ENCODE peak calls at places on chromosomes 6 and 20, in nine cellular contexts. S is prostate gland, C is suprapubic skin, X is stomach, L is IMR-90, B is Peyer's patch, D is gastrocnemius medialis, K is heart left ventricle, J is upper lobe of left lung. Y is an unnamed sample.
A peak's percentile ranks its signal among the peaks of the same experiment; 100 is the strongest.

GRCh38 chr6:67880939-67881705 is 754.0 kb upstream of the ADGRB3 start:
- DNase-seq in S (no peak), C (no peak), X (no peak), L (no peak), B (no peak), D (no peak), K (no peak), J (no peak), Y (no peak)

GRCh38 chr6:45658958-45659357 is 281.2 kb upstream of the SUPT3H start:
- DNase-seq in S (no peak), C (no peak), X (no peak), L (no peak), B (no peak), D (no peak), K (no peak), J (no peak), Y (no peak)

GRCh38 chr6:26383624-26384417 is 913 bp downstream of the BTN2A2 start:
- DNase-seq in S (peak; percentile 16), C (no peak), X (peak; percentile 34), L (peak; percentile 72), B (no peak), D (no peak), K (no peak), J (peak; percentile 40), Y (no peak)

GRCh38 chr20:39165099-39165498 is 203.0 kb downstream of the DHX35 start:
- DNase-seq in S (no peak), C (no peak), X (no peak), L (no peak), B (no peak), D (peak; percentile 38), K (no peak), J (no peak), Y (no peak)

GRCh38 chr6:161254754-161255253 is 19.1 kb downstream of the AGPAT4 start:
- DNase-seq in S (no peak), C (no peak), X (no peak), L (peak; percentile 56), B (no peak), D (no peak), K (no peak), J (no peak), Y (no peak)

GRCh38 chr6:149080511-149080910 is 237.0 kb upstream of the TAB2 start:
- DNase-seq in S (no peak), C (no peak), X (no peak), L (peak; percentile 88), B (no peak), D (no peak), K (no peak), J (no peak), Y (no peak)

GRCh38 chr6:122969999-122970398 is 26.0 kb upstream of the CLVS2 start:
- DNase-seq in S (no peak), C (no peak), X (no peak), L (no peak), B (no peak), D (no peak), K (no peak), J (no peak), Y (no peak)

GRCh38 chr6:141482773-141483172 is 650.0 kb upstream of the GJE1 start:
- DNase-seq in S (no peak), C (no peak), X (no peak), L (peak; percentile 20), B (no peak), D (no peak), K (no peak), J (no peak), Y (no peak)

DNA sequence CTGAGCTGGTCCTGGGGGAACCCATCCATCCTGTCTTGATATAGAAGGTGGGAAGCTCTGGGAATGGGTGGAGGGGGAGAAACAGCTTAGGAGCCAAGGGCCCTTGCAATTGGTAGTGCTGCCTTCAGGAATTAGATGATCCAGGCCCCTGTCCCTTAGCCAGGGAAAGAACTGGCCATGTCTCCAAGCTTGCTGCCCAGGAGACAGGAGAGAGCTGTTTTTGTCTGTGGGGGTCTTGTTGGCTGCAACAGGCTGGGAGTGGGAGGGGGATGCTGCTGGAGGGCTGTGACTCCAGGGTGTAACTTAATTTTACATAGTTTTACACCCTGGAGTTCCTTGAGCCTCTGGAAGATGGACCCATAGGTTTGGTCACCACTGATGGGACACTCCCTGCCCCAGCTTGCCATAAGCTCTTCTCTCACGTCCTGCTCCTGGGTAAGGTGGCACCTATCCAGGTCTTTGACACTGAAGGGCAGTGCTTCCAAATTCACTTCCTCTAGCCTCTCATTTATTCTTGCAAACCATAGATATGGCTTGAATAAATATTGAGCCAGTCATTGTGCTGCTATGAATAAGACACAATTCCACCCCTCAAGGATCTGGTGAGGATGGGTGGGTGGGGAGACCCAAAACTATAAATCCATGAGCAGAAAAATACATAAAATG is 16.8 kb downstream of the VEGFA start:
- DNase-seq in S (no peak), C (no peak), X (no peak), L (peak; percentile 31), B (no peak), D (no peak), K (no peak), J (no peak), Y (no peak)
- TF ChIP-seq POLR2A in S (no peak), C (no peak), X (no peak), L (peak; percentile 39), B (no peak), D (no peak), K (no peak), J (no peak), Y (no peak)

GRCh38 chr20:46354920-46355654 is 46.8 kb upstream of the CDH22 start:
- DNase-seq in S (no peak), C (no peak), X (no peak), L (no peak), B (no peak), D (no peak), K (no peak), J (no peak), Y (no peak)

GRCh38 chr20:46355778-46356177 is 47.5 kb upstream of the CDH22 start:
- DNase-seq in S (no peak), C (no peak), X (no peak), L (no peak), B (no peak), D (no peak), K (no peak), J (no peak), Y (no peak)

GRCh38 chr20:46358336-46359058 is 47.9 kb downstream of the ELMO2 start:
- DNase-seq in S (no peak), C (no peak), X (no peak), L (no peak), B (no peak), D (no peak), K (no peak), J (no peak), Y (no peak)

GRCh38 chr20:46357030-46357514 is 48.8 kb upstream of the CDH22 start:
- DNase-seq in S (no peak), C (no peak), X (peak; percentile 33), L (no peak), B (no peak), D (no peak), K (no peak), J (no peak), Y (peak; percentile 36)

DNA sequence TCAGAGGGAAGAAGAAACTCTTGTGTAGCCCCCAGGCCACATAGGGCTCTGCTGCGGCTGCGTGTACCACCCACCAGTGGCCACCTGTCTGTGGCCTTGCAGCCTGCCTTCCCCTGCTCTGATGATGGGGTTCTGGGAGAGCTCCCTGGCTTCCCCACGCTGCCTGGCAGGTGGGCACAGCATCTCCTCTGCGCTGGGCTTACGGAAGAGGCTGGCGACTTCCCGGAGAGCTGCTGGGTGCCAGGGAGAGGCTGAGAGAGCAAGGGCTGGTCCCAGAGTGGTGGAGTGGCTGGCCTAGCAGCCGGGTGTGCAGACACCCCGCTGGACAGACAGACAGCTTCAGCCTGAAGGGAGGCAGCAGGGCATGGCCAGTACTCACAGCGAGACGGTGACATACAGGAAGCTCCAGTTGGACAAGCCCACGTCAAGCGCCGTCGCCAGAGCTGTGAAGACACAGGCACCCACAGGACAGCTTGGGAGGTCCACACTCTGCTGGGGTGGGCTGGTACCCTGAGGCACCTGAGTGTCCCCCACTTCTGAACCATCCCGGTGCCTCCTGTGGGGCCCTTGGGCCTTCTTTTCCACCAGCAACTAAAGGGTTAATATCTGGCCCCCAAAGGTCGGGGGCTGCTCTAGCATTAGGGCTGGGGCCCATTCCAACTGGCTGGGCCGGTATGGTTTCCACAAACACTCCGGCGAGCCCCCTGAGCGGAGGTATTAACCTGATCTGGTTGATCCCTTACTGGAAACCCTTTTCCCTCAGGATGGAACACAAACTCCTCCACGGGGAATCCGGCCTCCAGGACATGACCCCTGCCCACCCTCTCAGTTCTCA is 48.1 kb upstream of the CDH22 start:
- DNase-seq in S (no peak), C (no peak), X (no peak), L (no peak), B (no peak), D (no peak), K (no peak), J (no peak), Y (no peak)
- H3K36me3 ChIP-seq in S (no peaks in the 10 kb centered on the region), C (peaks cover 53% of the 10 kb centered on the region), X (peaks cover 59% of the 10 kb centered on the region), L (peaks cover 30% of the 10 kb centered on the region), B (no peaks in the 10 kb centered on the region), D (no peaks in the 10 kb centered on the region), K (peaks cover 2% of the 10 kb centered on the region), J (no peaks in the 10 kb centered on the region), Y (no peaks in the 10 kb centered on the region)

GRCh38 chr6:118864330-118865166 is 29.4 kb upstream of the ASF1A start:
- DNase-seq in S (peak; percentile 33), C (no peak), X (no peak), L (no peak), B (no peak), D (no peak), K (no peak), J (no peak), Y (no peak)
- H3K4me3 ChIP-seq in S (no peak overlapping the region), C (no peak overlapping the region), X (no peak overlapping the region), L (no peak overlapping the region), B (no peak overlapping the region), D (no peak overlapping the region), K (no peak overlapping the region), J (no peak overlapping the region), Y (no peak overlapping the region)

GRCh38 chr20:46120136-46120535 is 2.0 kb downstream of the CD40 start:
- DNase-seq in S (no peak), C (no peak), X (no peak), L (no peak), B (no peak), D (no peak), K (no peak), J (no peak), Y (no peak)

GRCh38 chr20:46119028-46119546 is 973 bp downstream of the CD40 start:
- DNase-seq in S (no peak), C (no peak), X (peak; percentile 23), L (no peak), B (peak; percentile 53), D (no peak), K (no peak), J (peak; percentile 32), Y (no peak)

GRCh38 chr20:46118481-46119020 is 437 bp downstream of the CD40 start:
- DNase-seq in S (peak; percentile 35), C (peak; percentile 72), X (peak; percentile 28), L (no peak), B (peak; percentile 66), D (no peak), K (no peak), J (peak; percentile 52), Y (peak; percentile 43)

GRCh38 chr20:46119547-46119946 is 1.4 kb downstream of the CD40 start:
- DNase-seq in S (no peak), C (no peak), X (peak; percentile 8), L (no peak), B (no peak), D (no peak), K (no peak), J (no peak), Y (no peak)

GRCh38 chr20:46117704-46118467 is at the start of gene CD40:
- DNase-seq in S (peak; percentile 77), C (peak; percentile 87), X (peak; percentile 86), L (peak; percentile 23), B (peak; percentile 92), D (peak; percentile 72), K (peak; percentile 93), J (peak; percentile 90), Y (peak; percentile 91)
- TF ChIP-seq POLR2A in S (peak; percentile 79), C (peak; percentile 40), X (no peak), L (no peak), B (peak; percentile 27), D (peak; percentile 66), K (no peak), J (peak; percentile 70), Y (peak; percentile 73)